ENCODE peak calls at places on chromosome 12, in four cellular contexts. U, E, S and J are unnamed samples.

GRCh38 chr12:79451988-79452387 is 238.8 kb downstream of the PAWR start:
- DNase-seq in U (no peak), E (peak; percentile 31), S (no peak), J (no peak)

GRCh38 chr12:131369094-131369845 is 341.6 kb upstream of the SFSWAP start:
- DNase-seq in S (no peak), E (no peak), U (no peak), J (no peak)

GRCh38 chr12:131438874-131439273 is 272.0 kb upstream of the SFSWAP start:
- DNase-seq in U (no peak), S (no peak), E (peak; percentile 3), J (peak; percentile 62)

GRCh38 chr12:124515981-124516380 is 51.4 kb downstream of the NCOR2 start:
- DNase-seq in U (no peak), E (no peak), S (no peak), J (no peak)

GRCh38 chr12:29546000-29546399 is 48.5 kb upstream of the OVCH1 start:
- DNase-seq in E (no peak), S (no peak), U (no peak), J (no peak)

GRCh38 chr12:13135336-13136178 is 32.1 kb upstream of the GSG1 start:
- DNase-seq in S (no peak), U (peak; percentile 5), E (no peak), J (peak; percentile 30)

GRCh38 chr12:44015333-44015941 is 179.6 kb downstream of the TMEM117 start:
- DNase-seq in S (peak; percentile 32), U (peak; percentile 24), E (peak; percentile 43), J (no peak)

GRCh38 chr12:9699898-9700605 is 30.5 kb downstream of the CLEC2D start:
- DNase-seq in E (no peak), S (no peak), U (no peak), J (no peak)

GRCh38 chr12:122870867-122871664 is 24.9 kb downstream of the VPS37B start:
- DNase-seq in S (no peak), U (no peak), E (no peak), J (no peak)

GRCh38 chr12:108609535-108610335 is 11.9 kb upstream of the TMEM119 start:
- DNase-seq in E (no peak), U (peak; percentile 54), S (no peak), J (no peak)

GRCh38 chr12:69514845-69515244 is 44.7 kb downstream of the FRS2 start:
- DNase-seq in U (no peak), S (no peak), E (no peak), J (no peak)

GRCh38 chr12:69514111-69514510 is 43.9 kb downstream of the FRS2 start:
- DNase-seq in U (no peak), S (no peak), E (no peak), J (no peak)

GRCh38 chr12:69516950-69517349 is 46.8 kb downstream of the FRS2 start:
- DNase-seq in U (peak; percentile 48), S (no peak), E (no peak), J (no peak)

GRCh38 chr12:69513297-69513696 is 43.1 kb downstream of the FRS2 start:
- DNase-seq in S (no peak), E (no peak), U (no peak), J (no peak)

GRCh38 chr12:69515394-69515793 is 45.2 kb downstream of the FRS2 start:
- DNase-seq in U (no peak), E (no peak), S (no peak), J (no peak)
- TF ChIP-seq NR2C2 in U (no peak), E (no peak), S (no peak), J (no peak)

GRCh38 chr12:109710747-109711595 is 2.7 kb upstream of the FAM222A start:
- DNase-seq in S (no peak), E (peak; percentile 87), U (no peak), J (no peak)
- TF ChIP-seq NR2C2 in S (no peak), E (no peak), U (no peak), J (no peak)

DNA sequence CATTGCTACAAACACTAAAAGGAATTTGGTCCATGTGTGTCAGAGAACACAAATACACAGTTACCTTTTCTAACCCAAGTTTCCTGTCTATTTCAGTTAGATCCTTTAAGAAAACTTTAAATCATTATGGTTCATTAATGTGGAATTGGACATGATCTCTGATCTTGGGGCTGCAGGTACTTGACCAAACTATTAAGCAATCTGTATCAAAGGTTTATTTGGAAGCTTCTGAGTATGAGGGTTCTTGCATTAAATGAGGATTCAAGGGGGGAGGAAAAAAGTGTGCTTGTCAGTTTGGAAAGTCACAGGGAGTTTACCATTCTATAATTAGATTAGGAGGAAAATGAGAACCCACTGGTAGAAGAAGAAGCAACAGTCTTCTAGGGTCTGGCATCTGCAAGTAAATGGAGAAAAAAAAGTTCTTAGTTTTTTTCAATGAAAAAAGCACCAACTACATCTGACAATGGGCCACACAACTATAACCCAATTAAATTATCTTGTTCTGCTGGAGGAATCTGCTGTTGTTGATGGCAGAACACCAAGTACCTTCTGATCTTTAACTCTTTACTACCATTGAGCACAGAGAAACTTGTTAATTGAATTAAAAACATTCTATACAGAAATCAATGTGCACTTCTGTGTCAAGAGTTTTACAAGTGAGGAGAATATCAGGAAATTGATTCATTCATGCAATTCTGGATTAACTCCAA is 17.5 kb downstream of the GTSF1 start:
- DNase-seq in S (no peak), E (no peak), U (no peak), J (no peak)
- TF ChIP-seq NR2C2 in S (no peak), E (no peak), U (no peak), J (no peak)

GRCh38 chr12:71638499-71638898 is 25.1 kb downstream of the ZFC3H1 start:
- DNase-seq in U (no peak), S (no peak), E (no peak), J (no peak)

GRCh38 chr12:71641390-71641789 is 22.3 kb downstream of the ZFC3H1 start:
- DNase-seq in S (no peak), E (no peak), U (peak; percentile 53), J (no peak)

GRCh38 chr12:71640316-71640715 is 23.3 kb downstream of the ZFC3H1 start:
- DNase-seq in S (no peak), E (no peak), U (no peak), J (no peak)

GRCh38 chr12:71636704-71637115 is 26.9 kb downstream of the ZFC3H1 start:
- DNase-seq in E (peak; percentile 70), U (peak; percentile 48), S (peak; percentile 12), J (no peak)

GRCh38 chr12:71639341-71639760 is 24.3 kb downstream of the ZFC3H1 start:
- DNase-seq in U (no peak), S (no peak), E (peak; percentile 53), J (no peak)
- TF ChIP-seq NR2C2 in U (no peak), S (no peak), E (no peak), J (no peak)

DNA sequence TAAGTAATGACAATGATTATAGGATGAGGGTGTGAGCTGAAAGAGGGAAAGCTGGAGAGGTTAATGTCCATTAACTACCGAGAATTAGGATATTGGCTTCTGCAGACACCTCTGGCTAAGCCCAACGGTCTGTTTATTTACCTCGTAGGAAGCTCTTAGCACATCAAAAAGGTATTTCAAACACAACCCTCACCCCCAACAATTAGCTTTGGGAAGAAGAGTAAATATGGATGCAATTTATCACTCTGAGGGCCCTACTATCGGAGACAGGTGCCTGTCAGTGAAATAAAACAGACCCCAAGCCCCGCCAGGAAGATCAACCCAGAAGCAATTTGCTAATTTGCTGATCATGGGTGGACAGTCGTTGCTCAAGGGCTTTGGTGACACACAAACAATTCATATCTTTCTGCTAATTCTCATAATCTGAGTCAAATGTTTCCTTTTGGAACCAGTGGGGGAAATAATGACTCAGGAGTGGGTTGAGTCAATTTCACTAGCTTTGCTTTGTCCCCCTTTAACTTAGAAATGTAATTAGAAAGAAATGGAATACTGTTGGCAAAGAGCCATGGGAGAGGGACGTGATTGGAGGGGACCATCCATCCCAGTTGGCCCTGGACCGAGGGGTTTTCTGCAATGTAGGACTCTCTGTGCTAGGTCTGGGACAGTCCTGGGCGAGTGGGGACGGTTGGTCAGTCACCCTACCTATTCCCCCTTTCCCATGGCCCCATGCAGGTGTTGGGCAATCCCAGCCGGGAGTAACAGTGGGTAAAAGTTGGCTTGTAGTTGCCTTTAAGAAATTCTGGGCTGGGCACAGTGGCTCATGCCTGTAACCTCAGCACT is 99.1 kb upstream of the MED13L start:
- DNase-seq in U (no peak), E (no peak), S (no peak), J (no peak)
- TF ChIP-seq NR2C2 in U (no peak), E (no peak), S (no peak), J (no peak)

GRCh38 chr12:95700316-95700785 is 90.2 kb downstream of the NTN4 start:
- DNase-seq in S (peak; percentile 83), U (no peak), E (no peak), J (no peak)

GRCh38 chr12:95701275-95701674 is 89.3 kb downstream of the NTN4 start:
- DNase-seq in U (no peak), S (no peak), E (no peak), J (no peak)

GRCh38 chr12:95699579-95699978 is 91.0 kb downstream of the NTN4 start:
- DNase-seq in E (no peak), S (no peak), U (no peak), J (no peak)

GRCh38 chr12:95703986-95704385 is 86.6 kb downstream of the NTN4 start:
- DNase-seq in S (no peak), E (no peak), U (no peak), J (no peak)

GRCh38 chr12:95701722-95702418 is 88.7 kb downstream of the NTN4 start:
- DNase-seq in S (no peak), U (no peak), E (no peak), J (no peak)
- TF ChIP-seq NR2C2 in S (no peak), U (no peak), E (no peak), J (no peak)

GRCh38 chr12:28222959-28223662 is 32.9 kb downstream of the CCDC91 start:
- DNase-seq in E (no peak), S (no peak), U (no peak), J (no peak)
- TF ChIP-seq NR2C2 in E (no peak), S (no peak), U (no peak), J (no peak)

DNA sequence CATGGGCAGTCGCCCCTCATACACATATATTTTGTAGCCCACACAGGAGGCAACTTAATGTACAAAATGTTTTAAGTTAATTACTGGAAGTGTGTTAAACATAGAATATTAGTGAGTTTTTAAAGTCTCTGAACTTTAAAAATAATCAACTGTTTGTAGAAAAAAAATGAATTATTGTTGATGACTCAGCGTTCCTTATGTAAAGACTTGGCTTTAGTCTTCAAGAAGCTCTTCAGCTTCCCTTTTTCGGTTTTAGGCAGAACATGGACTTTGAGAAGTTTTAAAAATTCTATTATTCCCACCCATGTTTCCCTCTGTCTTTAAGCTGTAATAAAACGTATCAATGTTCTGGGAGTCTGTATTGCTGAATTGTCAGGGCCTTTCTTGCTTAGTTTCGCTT is 269.5 kb downstream of the FBXL14 start:
- DNase-seq in U (no peak), E (no peak), S (no peak), J (no peak)
- TF ChIP-seq NR2C2 in U (no peak), E (no peak), S (no peak), J (no peak)

GRCh38 chr12:78146365-78146772 is 315.7 kb downstream of the NAV3 start:
- DNase-seq in U (peak; percentile 14), E (peak; percentile 15), S (no peak), J (no peak)
- TF ChIP-seq NR2C2 in U (no peak), E (no peak), S (no peak), J (no peak)

GRCh38 chr12:65106948-65107347 is 14.2 kb downstream of the WIF1 start:
- DNase-seq in S (no peak), E (no peak), U (no peak), J (no peak)
- TF ChIP-seq NR2C2 in S (no peak), E (no peak), U (no peak), J (no peak)